ENCODE peak calls at places on chromosomes 5 and 9, in nine cellular contexts. Y is lower lobe of right lung; R is psoas muscle; C is choroid plexus epithelial cell; P is neural progenitor cell; H is NB4; J is activated CD8-positive, alpha-beta T cell treated with anti-CD3 and anti-CD28 coated beads for 36 hours; M is fibroblast of the aortic adventitia; G is mammary epithelial cell. N is an unnamed sample.

GRCh38 chr5:72138943-72139467 is 31.7 kb downstream of the MAP1B start:
- DNase-seq in R (no peak), G (peak; percentile 92), M (peak; percentile 97), C (peak; percentile 91), H (peak; percentile 58), Y (no peak), P (no peak), J (peak; percentile 27), N (no peak)

GRCh38 chr5:91179018-91179417 is 204.1 kb downstream of the ARRDC3 start:
- DNase-seq in R (no peak), M (peak; percentile 33), H (no peak), C (peak; percentile 44), P (no peak), G (no peak), Y (no peak), J (no peak), N (no peak)

GRCh38 chr9:137396227-137396626 is 26.7 kb downstream of the EXD3 start:
- DNase-seq in H (peak; percentile 20), Y (no peak), P (peak; percentile 3), R (peak; percentile 29), C (peak; percentile 97), J (no peak), M (peak; percentile 53), G (peak; percentile 17), N (no peak)

GRCh38 chr5:148858106-148858505 is 31.7 kb downstream of the ADRB2 start:
- DNase-seq in R (no peak), M (no peak), C (peak; percentile 13), P (no peak), G (no peak), H (no peak), Y (no peak), J (no peak), N (no peak)

GRCh38 chr5:95446009-95446408 is 54.8 kb downstream of the FAM81B start:
- DNase-seq in H (no peak), R (no peak), G (peak; percentile 87), J (no peak), M (peak; percentile 66), C (peak; percentile 82), Y (no peak), P (no peak), N (no peak)

GRCh38 chr5:164202338-164202737 is 696.9 kb downstream of the MAT2B start:
- DNase-seq in J (no peak), C (peak; percentile 57), P (no peak), M (peak; percentile 83), Y (no peak), R (no peak), G (no peak), H (no peak), N (no peak)

GRCh38 chr9:91933556-91934352 is 16.3 kb downstream of the ROR2 start:
- DNase-seq in G (no peak), J (no peak), M (peak; percentile 58), Y (no peak), R (no peak), P (no peak), H (peak; percentile 47), C (peak; percentile 77), N (no peak)

GRCh38 chr5:32094691-32095090 is 79.4 kb downstream of the GOLPH3 start:
- DNase-seq in J (no peak), C (no peak), Y (no peak), H (no peak), M (no peak), G (no peak), R (no peak), P (no peak), N (no peak)

GRCh38 chr9:33151007-33151557 is 16.1 kb downstream of the B4GALT1 start:
- DNase-seq in P (no peak), C (peak; percentile 98), H (peak; percentile 76), Y (no peak), J (no peak), G (peak; percentile 67), R (peak; percentile 69), M (peak; percentile 99), N (no peak)

GRCh38 chr5:112381521-112381920 is 37.6 kb downstream of the EPB41L4A start:
- DNase-seq in M (no peak), R (no peak), P (no peak), C (no peak), G (no peak), J (no peak), H (no peak), Y (no peak), N (no peak)

GRCh38 chr5:135487839-135488514 is 35.8 kb upstream of the TIFAB start:
- DNase-seq in Y (no peak), C (no peak), P (peak; percentile 69), H (no peak), M (no peak), J (no peak), R (no peak), G (no peak), N (no peak)

GRCh38 chr9:122138560-122139268 is 20.9 kb downstream of the NDUFA8 start:
- DNase-seq in H (no peak), G (no peak), M (no peak), Y (no peak), P (no peak), C (no peak), R (no peak), J (no peak), N (no peak)

GRCh38 chr5:143128412-143129071 is 274.9 kb downstream of the NR3C1 start:
- DNase-seq in J (no peak), P (no peak), R (no peak), C (no peak), H (no peak), Y (no peak), M (no peak), G (no peak), N (no peak)

GRCh38 chr5:143126121-143127019 is 277.1 kb downstream of the NR3C1 start:
- DNase-seq in J (no peak), P (no peak), C (no peak), H (no peak), M (peak; percentile 43), Y (no peak), G (no peak), R (no peak), N (no peak)

GRCh38 chr5:143121135-143121474 is 282.4 kb downstream of the NR3C1 start:
- DNase-seq in C (no peak), P (no peak), Y (no peak), M (no peak), R (no peak), H (no peak), J (peak; percentile 43), G (no peak), N (no peak)

GRCh38 chr5:143120460-143121134 is 282.9 kb downstream of the NR3C1 start:
- DNase-seq in Y (no peak), M (no peak), G (no peak), C (no peak), H (no peak), J (no peak), P (no peak), R (no peak), N (no peak)

DNA sequence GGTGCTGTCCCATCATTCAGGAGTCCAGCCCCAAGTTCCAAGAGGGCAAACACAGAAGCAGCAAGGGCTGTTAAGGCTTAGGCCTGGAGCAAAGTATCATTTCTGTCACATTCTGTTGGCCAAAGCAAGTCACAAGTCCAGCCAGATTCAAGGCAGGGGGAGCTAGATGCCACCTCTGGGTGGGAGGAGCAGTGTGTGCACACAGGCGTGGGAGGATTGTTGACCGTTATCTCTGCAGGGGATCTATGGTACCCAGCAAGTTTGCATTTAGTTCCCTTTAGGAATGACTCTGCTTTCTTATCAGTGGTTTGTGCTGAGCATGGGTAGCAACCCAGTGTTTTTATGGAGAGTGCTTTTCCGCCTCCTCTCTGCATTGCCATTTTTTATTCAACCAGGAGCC is 278.9 kb downstream of the NR3C1 start:
- DNase-seq in H (peak; percentile 97), P (no peak), R (no peak), G (no peak), Y (no peak), J (no peak), C (no peak), M (no peak), N (no peak)
- TF ChIP-seq CTCF in H (peak; percentile 36), P (no peak), R (no peak), G (no peak), Y (no peak), J (no peak), C (no peak), M (no peak), N (no peak)

DNA sequence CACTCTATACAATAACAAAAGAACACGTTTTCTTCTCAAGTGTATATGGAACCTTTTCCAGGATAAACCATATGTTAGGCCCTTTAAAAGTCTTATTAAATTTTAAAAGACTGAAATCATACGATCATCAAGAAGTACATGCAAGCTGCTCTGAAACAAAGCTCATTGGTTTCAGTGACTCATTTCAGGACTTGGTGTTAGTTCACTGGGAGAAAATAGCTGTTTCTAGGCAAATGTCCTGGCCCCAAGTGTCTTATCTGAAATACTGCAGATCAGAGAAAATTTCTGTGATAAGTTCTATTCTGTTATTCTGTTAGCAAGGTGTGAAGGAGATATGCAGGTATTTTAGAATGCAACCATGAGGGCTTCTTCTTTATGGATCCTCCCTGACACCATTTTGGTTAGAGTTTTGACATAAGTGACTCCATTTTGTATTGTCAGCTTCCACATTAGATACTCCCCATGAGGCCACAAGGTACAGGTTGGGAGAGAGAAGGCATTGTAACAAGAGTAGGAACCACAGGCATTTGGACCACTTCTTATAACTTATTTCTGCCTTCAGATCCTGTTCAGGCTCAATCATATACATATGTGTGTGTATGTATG is 7.5 kb upstream of the CCDC180 start:
- DNase-seq in J (no peak), Y (no peak), P (no peak), G (no peak), R (no peak), H (no peak), M (no peak), C (peak; percentile 4), N (no peak)
- TF ChIP-seq CTCF in J (no peak), Y (no peak), P (no peak), G (no peak), R (no peak), H (no peak), M (no peak), C (no peak), N (no peak)

GRCh38 chr9:134025606-134026541 is 593 bp downstream of the BRD3OS start:
- DNase-seq in G (peak; percentile 22), C (peak; percentile 52), H (peak; percentile 82), Y (peak; percentile 63), P (peak; percentile 88), J (peak; percentile 64), R (peak; percentile 72), M (peak; percentile 33), N (peak; percentile 92)
- TF ChIP-seq CTCF in G (no peak), C (peak; percentile 29), H (no peak), Y (peak; percentile 28), P (peak; percentile 52), J (peak; percentile 44), R (no peak), M (peak; percentile 27), N (peak; percentile 61)

GRCh38 chr9:72268961-72269360 is 96.0 kb downstream of the ZFAND5 start:
- DNase-seq in Y (no peak), J (no peak), P (no peak), G (no peak), R (no peak), C (no peak), H (no peak), M (no peak), N (no peak)

GRCh38 chr9:72276429-72276828 is 88.6 kb downstream of the ZFAND5 start:
- DNase-seq in Y (no peak), M (no peak), C (no peak), P (no peak), R (no peak), J (no peak), G (no peak), H (no peak), N (no peak)

GRCh38 chr9:72274916-72275315 is 90.1 kb downstream of the ZFAND5 start:
- DNase-seq in C (no peak), R (no peak), P (no peak), Y (no peak), H (no peak), J (no peak), M (no peak), G (peak; percentile 83), N (no peak)

GRCh38 chr9:72271617-72272478 is 93.2 kb downstream of the ZFAND5 start:
- DNase-seq in J (peak; percentile 67), C (peak; percentile 77), G (peak; percentile 35), M (peak; percentile 66), P (peak; percentile 73), Y (no peak), H (peak; percentile 44), R (no peak), N (no peak)
- TF ChIP-seq CTCF in J (peak; percentile 85), C (peak; percentile 94), G (peak; percentile 77), M (peak; percentile 87), P (peak; percentile 91), Y (peak; percentile 85), H (peak; percentile 57), R (peak; percentile 90), N (peak; percentile 96)

N was measured in chondrocyte.